ENCODE peak calls at places on chromosome 14, in eight cellular contexts. S is Peyer's patch, I is PC-9, O is lower lobe of right lung, M is stomach, X is sigmoid colon, U is HCT116, W is retinal pigment epithelial cell. L is an unnamed sample.

GRCh38 chr14:96579358-96579757 is 77.2 kb downstream of the PAPOLA start:
- DNase-seq in S (no peak), I (no peak), O (no peak), M (no peak), X (no peak), U (no peak), W (no peak), L (no peak)

GRCh38 chr14:100147691-100148464 is 11.6 kb downstream of the DEGS2 start:
- DNase-seq in S (peak; percentile 82), I (no peak), O (no peak), M (no peak), X (no peak), U (no peak), W (no peak), L (no peak)

GRCh38 chr14:65095633-65096205 is 6.6 kb downstream of the MAX start:
- DNase-seq in S (no peak), I (no peak), O (no peak), M (peak; percentile 72), X (peak; percentile 91), U (no peak), W (peak; percentile 44), L (peak; percentile 46)

GRCh38 chr14:95307402-95308041 is 12.2 kb downstream of the CLMN start:
- DNase-seq in S (no peak), I (no peak), O (peak; percentile 61), M (peak; percentile 52), X (no peak), U (no peak), W (no peak), L (no peak)

GRCh38 chr14:88559852-88560251 is 3.0 kb upstream of the ZC3H14 start:
- DNase-seq in S (no peak), I (peak; percentile 40), O (no peak), M (no peak), X (no peak), U (no peak), W (no peak), L (no peak)

GRCh38 chr14:22549981-22550670 is 38.9 kb downstream of the DAD1 start:
- DNase-seq in S (no peak), I (no peak), O (no peak), M (no peak), X (no peak), U (no peak), W (no peak), L (no peak)

GRCh38 chr14:72183631-72184030 is 251.4 kb downstream of the RGS6 start:
- DNase-seq in S (no peak), I (no peak), O (no peak), M (no peak), X (no peak), U (no peak), W (no peak), L (no peak)

GRCh38 chr14:52863339-52863700 is 71.9 kb upstream of the GNPNAT1 start:
- DNase-seq in S (no peak), I (no peak), O (no peak), M (no peak), X (no peak), U (no peak), W (no peak), L (no peak)

GRCh38 chr14:42111355-42111754 is 504.7 kb downstream of the LRFN5 start:
- DNase-seq in S (no peak), I (no peak), O (no peak), M (no peak), X (no peak), U (no peak), W (no peak), L (no peak)

GRCh38 chr14:91843437-91843836 is 23.9 kb downstream of the TC2N start:
- DNase-seq in S (no peak), I (no peak), O (no peak), M (no peak), X (no peak), U (no peak), W (no peak), L (no peak)

GRCh38 chr14:96309907-96310330 is 53.2 kb downstream of the ATG2B start:
- DNase-seq in S (no peak), I (no peak), O (no peak), M (no peak), X (no peak), U (no peak), W (no peak), L (no peak)

GRCh38 chr14:22039938-22040780 is 366.5 kb upstream of the OR4E1 start:
- DNase-seq in S (no peak), I (no peak), O (no peak), M (no peak), X (no peak), U (peak; percentile 18), W (no peak), L (no peak)

GRCh38 chr14:50139192-50139591 is 22.8 kb upstream of the VCPKMT start:
- DNase-seq in S (no peak), I (no peak), O (no peak), M (no peak), X (no peak), U (no peak), W (no peak), L (no peak)

GRCh38 chr14:74826574-74826973 is 49.4 kb downstream of the PROX2 start:
- DNase-seq in S (no peak), I (no peak), O (no peak), M (no peak), X (no peak), U (no peak), W (no peak), L (no peak)

GRCh38 chr14:75156901-75157300 is 19.5 kb downstream of the TMED10 start:
- DNase-seq in S (no peak), I (peak; percentile 43), O (no peak), M (no peak), X (no peak), U (no peak), W (no peak), L (no peak)

DNA sequence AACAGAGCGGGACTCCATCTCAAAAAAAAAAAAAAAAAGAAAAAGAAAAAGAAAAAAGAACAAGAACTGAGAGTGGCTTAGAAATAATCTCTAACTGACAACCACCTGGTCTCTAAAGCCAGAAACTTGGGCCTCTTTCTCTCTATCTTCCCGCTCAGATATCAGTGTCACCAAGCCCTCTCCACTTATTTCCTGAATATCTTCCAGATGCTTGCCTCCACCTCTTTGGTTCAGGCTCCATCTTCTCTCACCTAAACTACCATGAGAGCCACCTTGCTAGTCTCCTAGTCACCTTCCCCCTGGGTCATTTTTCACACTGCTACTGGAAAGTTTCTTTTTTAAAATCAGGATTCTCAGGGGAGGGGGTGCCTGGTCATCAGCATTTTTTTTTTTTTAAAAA is 1.8 kb upstream of the TM9SF1 start:
- DNase-seq in S (no peak), I (no peak), O (no peak), M (no peak), X (no peak), U (no peak), W (no peak), L (no peak)
- H3K4me3 ChIP-seq in S (no peak overlapping the region), I (peak overlapping the region; percentile 71), O (peak overlapping the region; percentile 81), M (no peak overlapping the region), X (no peak overlapping the region), U (no peak overlapping the region), W (no peak overlapping the region), L (no peak overlapping the region)

GRCh38 chr14:103016594-103016993 is 40.8 kb downstream of the CDC42BPB start:
- DNase-seq in S (no peak), I (no peak), O (no peak), M (no peak), X (no peak), U (no peak), W (no peak), L (no peak)

GRCh38 chr14:103013028-103013427 is 44.3 kb downstream of the CDC42BPB start:
- DNase-seq in S (peak; percentile 20), I (no peak), O (no peak), M (no peak), X (no peak), U (no peak), W (no peak), L (no peak)

GRCh38 chr14:103014466-103015319 is 42.7 kb downstream of the CDC42BPB start:
- DNase-seq in S (no peak), I (peak; percentile 69), O (no peak), M (no peak), X (no peak), U (no peak), W (no peak), L (no peak)

GRCh38 chr14:103016071-103016470 is 41.3 kb downstream of the CDC42BPB start:
- DNase-seq in S (no peak), I (no peak), O (no peak), M (no peak), X (no peak), U (no peak), W (no peak), L (no peak)

GRCh38 chr14:103015426-103015825 is 41.9 kb downstream of the CDC42BPB start:
- DNase-seq in S (no peak), I (no peak), O (no peak), M (no peak), X (no peak), U (no peak), W (no peak), L (no peak)
- H3K4me3 ChIP-seq in S (no peak overlapping the region), I (no peak overlapping the region), O (no peak overlapping the region), M (no peak overlapping the region), X (no peak overlapping the region), U (no peak overlapping the region), W (no peak overlapping the region), L (no peak overlapping the region)

GRCh38 chr14:85530626-85531025 is 682 bp downstream of the FLRT2 start:
- DNase-seq in S (no peak), I (no peak), O (no peak), M (no peak), X (no peak), U (no peak), W (no peak), L (no peak)

GRCh38 chr14:85529803-85530574 is at the start of gene FLRT2:
- DNase-seq in S (peak; percentile 52), I (no peak), O (peak; percentile 57), M (peak; percentile 39), X (peak; percentile 74), U (no peak), W (no peak), L (no peak)

GRCh38 chr14:85531594-85532391 is 1.8 kb downstream of the FLRT2 start:
- DNase-seq in S (peak; percentile 53), I (no peak), O (peak; percentile 51), M (peak; percentile 26), X (peak; percentile 83), U (no peak), W (no peak), L (peak; percentile 67)

GRCh38 chr14:85532570-85532969 is 2.6 kb downstream of the FLRT2 start:
- DNase-seq in S (no peak), I (no peak), O (no peak), M (no peak), X (no peak), U (no peak), W (no peak), L (no peak)

DNA sequence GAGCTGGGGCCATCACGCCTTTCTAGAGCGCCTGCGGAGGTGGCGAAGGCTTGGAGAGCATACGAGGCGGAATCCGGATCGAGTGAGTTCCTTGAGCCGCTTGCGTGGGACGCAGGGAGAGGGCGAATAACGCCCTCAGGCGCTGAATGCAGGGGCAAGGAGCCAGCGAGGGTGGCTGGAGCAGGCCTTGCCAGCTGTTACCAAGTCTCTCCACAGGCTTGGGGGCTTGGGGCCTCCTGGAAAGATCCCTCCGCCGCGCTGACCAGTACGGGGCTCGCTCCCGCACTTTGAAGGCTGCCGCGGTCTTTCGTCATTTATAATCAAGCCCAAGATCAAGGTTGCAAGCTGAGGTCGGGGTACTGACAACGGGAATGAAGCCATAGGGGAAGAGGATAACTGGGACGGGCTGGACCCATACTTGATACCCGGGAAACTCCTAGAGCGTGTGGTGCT is 1.2 kb downstream of the FLRT2 start:
- DNase-seq in S (peak; percentile 53), I (no peak), O (peak; percentile 50), M (peak; percentile 28), X (peak; percentile 66), U (no peak), W (no peak), L (peak; percentile 51)
- H3K4me3 ChIP-seq in S (peak overlapping the region; percentile 23), I (no peak overlapping the region), O (peak overlapping the region; percentile 58), M (peak overlapping the region; percentile 53), X (peak overlapping the region; percentile 65), U (no peak overlapping the region), W (peak overlapping the region; percentile 99), L (peak overlapping the region; percentile 89)

GRCh38 chr14:103401223-103402214 is 16.3 kb downstream of the MARK3 start:
- DNase-seq in S (no peak), I (no peak), O (no peak), M (no peak), X (no peak), U (no peak), W (peak; percentile 71), L (no peak)
- H3K4me3 ChIP-seq in S (no peak overlapping the region), I (no peak overlapping the region), O (no peak overlapping the region), M (no peak overlapping the region), X (no peak overlapping the region), U (no peak overlapping the region), W (no peak overlapping the region), L (no peak overlapping the region)

L was measured in skeletal muscle cell.